ENCODE peak calls at places on chromosome 9, in ten cellular contexts. Z, W, R, N, S, G, E, D, I and L are unnamed samples.

GRCh38 chr9:16718952-16719351 is 151.5 kb downstream of the BNC2 start:
- DNase-seq in D (no peak), R (no peak), Z (no peak), G (no peak), N (no peak), I (no peak), S (no peak), W (no peak), E (no peak), L (no peak)

GRCh38 chr9:92636627-92637026 is 33.3 kb downstream of the IPPK start:
- DNase-seq in E (no peak), N (no peak), G (no peak), D (no peak), I (no peak), Z (no peak), W (no peak), R (no peak), S (no peak), L (no peak)

GRCh38 chr9:137129089-137129455 is 9.9 kb upstream of the GRIN1 start:
- DNase-seq in Z (no peak), G (peak; percentile 24), N (peak; percentile 46), W (no peak), D (no peak), E (no peak), R (no peak), S (no peak), I (no peak), L (peak; percentile 33)

GRCh38 chr9:105067895-105068580 is 140.1 kb upstream of the ABCA1 start:
- DNase-seq in I (peak; percentile 51), R (no peak), W (no peak), N (peak; percentile 99), Z (no peak), D (no peak), S (no peak), E (peak; percentile 23), G (no peak), L (no peak)

GRCh38 chr9:4435197-4435596 is 55.1 kb upstream of the SLC1A1 start:
- DNase-seq in S (no peak), Z (no peak), N (no peak), D (no peak), I (no peak), W (no peak), R (no peak), G (no peak), E (peak; percentile 83), L (no peak)

GRCh38 chr9:18056269-18056992 is 417.5 kb upstream of the ADAMTSL1 start:
- DNase-seq in I (no peak), N (peak; percentile 2), E (no peak), W (no peak), Z (no peak), S (no peak), D (no peak), R (no peak), G (no peak), L (no peak)

GRCh38 chr9:133973791-133974630 is 18.1 kb downstream of the VAV2 start:
- DNase-seq in S (no peak), Z (peak; percentile 92), E (no peak), G (no peak), D (no peak), R (no peak), W (no peak), I (no peak), N (peak; percentile 54), L (no peak)

GRCh38 chr9:38186372-38187115 is 117.5 kb upstream of the SHB start:
- DNase-seq in R (no peak), S (no peak), N (peak; percentile 41), D (no peak), E (no peak), W (no peak), G (no peak), I (no peak), Z (no peak), L (no peak)

GRCh38 chr9:20464242-20464641 is 158.1 kb downstream of the MLLT3 start:
- DNase-seq in D (no peak), Z (no peak), E (no peak), S (no peak), G (no peak), I (no peak), N (no peak), R (no peak), W (no peak), L (no peak)

GRCh38 chr9:16275795-16276624 is 594.5 kb downstream of the BNC2 start:
- DNase-seq in G (no peak), E (no peak), I (no peak), Z (peak; percentile 87), S (no peak), D (no peak), W (no peak), N (peak; percentile 66), R (no peak), L (no peak)

GRCh38 chr9:81183763-81184162 is 505.6 kb downstream of the TLE1 start:
- DNase-seq in D (no peak), G (no peak), E (no peak), Z (no peak), S (no peak), I (peak; percentile 1), R (no peak), W (no peak), N (peak; percentile 60), L (no peak)

GRCh38 chr9:120904999-120905793 is 21.4 kb downstream of the TRAF1 start:
- DNase-seq in R (peak; percentile 88), Z (no peak), N (no peak), E (no peak), D (no peak), I (no peak), W (no peak), G (no peak), S (no peak), L (no peak)

GRCh38 chr9:90836396-90837080 is 34.9 kb downstream of the SYK start:
- DNase-seq in W (no peak), D (no peak), N (no peak), Z (no peak), E (no peak), S (no peak), R (no peak), I (no peak), G (no peak), L (no peak)

GRCh38 chr9:20043461-20043860 is 254.6 kb upstream of the SLC24A2 start:
- DNase-seq in D (no peak), E (no peak), W (no peak), I (no peak), Z (no peak), N (no peak), R (no peak), S (no peak), G (no peak), L (peak; percentile 20)

GRCh38 chr9:132018957-132019405 is 60.7 kb downstream of the MED27 start:
- DNase-seq in E (no peak), W (no peak), S (no peak), N (no peak), G (no peak), Z (no peak), I (no peak), R (no peak), D (no peak), L (no peak)

GRCh38 chr9:92709240-92709639 is 39.3 kb upstream of the IPPK start:
- DNase-seq in R (no peak), Z (no peak), N (no peak), E (no peak), I (no peak), S (no peak), G (no peak), W (no peak), D (no peak), L (no peak)

GRCh38 chr9:135990468-135991429 is 29.6 kb upstream of the UBAC1 start:
- DNase-seq in E (peak; percentile 46), R (peak; percentile 10), S (peak; percentile 43), I (no peak), D (no peak), N (peak; percentile 49), W (peak; percentile 40), G (peak; percentile 46), Z (no peak), L (peak; percentile 26)

GRCh38 chr9:101477736-101478135 is 42.2 kb upstream of the ALDOB start:
- DNase-seq in Z (no peak), E (peak; percentile 36), R (no peak), G (no peak), I (no peak), W (no peak), S (no peak), D (no peak), N (no peak), L (no peak)

GRCh38 chr9:135748676-135749075 is 46.7 kb downstream of the KCNT1 start:
- DNase-seq in G (no peak), W (no peak), E (no peak), I (no peak), N (no peak), R (no peak), D (no peak), Z (no peak), S (no peak), L (no peak)

GRCh38 chr9:137435980-137436760 is 5.0 kb downstream of the ENTPD8 start:
- DNase-seq in G (no peak), W (no peak), D (no peak), Z (peak; percentile 52), S (no peak), N (peak; percentile 93), I (peak; percentile 21), E (peak; percentile 93), R (no peak), L (no peak)

GRCh38 chr9:131240047-131240921 is 36.0 kb downstream of the FAM78A start:
- DNase-seq in D (no peak), Z (no peak), N (no peak), S (no peak), I (no peak), G (no peak), R (peak; percentile 71), E (no peak), W (no peak), L (no peak)